ENCODE peak calls at places on chromosome 22, in five cellular contexts. One of them, this sample, is unnamed.

GRCh38 chr22:29206372-29207230 is 905 bp downstream of the EMID1 start:
- DNase-seq in anterior cingulate cortex: no peak
- DNase-seq in cardiac fibroblast: no peak
- DNase-seq in DMS153: no peak
- DNase-seq in EL: no peak
- DNase-seq in this sample: no peak

GRCh38 chr22:36921309-36922096 is 8.1 kb downstream of the CSF2RB start:
- DNase-seq in cardiac fibroblast: no peak
- DNase-seq in anterior cingulate cortex: no peak
- DNase-seq in EL: no peak
- DNase-seq in DMS153: no peak
- DNase-seq in this sample: no peak

GRCh38 chr22:46033256-46034200 is 56.6 kb upstream of the WNT7B start:
- DNase-seq in cardiac fibroblast: no peak
- DNase-seq in EL: peak; percentile 31
- DNase-seq in DMS153: no peak
- DNase-seq in anterior cingulate cortex: no peak
- DNase-seq in this sample: no peak

GRCh38 chr22:32632650-32633049 is 158.0 kb downstream of the FBXO7 start:
- DNase-seq in anterior cingulate cortex: no peak
- DNase-seq in DMS153: no peak
- DNase-seq in cardiac fibroblast: no peak
- DNase-seq in EL: no peak
- DNase-seq in this sample: no peak

GRCh38 chr22:32413715-32414114 is 1.7 kb upstream of the RTCB start:
- DNase-seq in DMS153: no peak
- DNase-seq in anterior cingulate cortex: no peak
- DNase-seq in EL: peak; percentile 21
- DNase-seq in cardiac fibroblast: peak; percentile 39
- DNase-seq in this sample: no peak

GRCh38 chr22:35335468-35335867 is 35.8 kb downstream of the TOM1 start:
- DNase-seq in EL: no peak
- DNase-seq in anterior cingulate cortex: no peak
- DNase-seq in DMS153: no peak
- DNase-seq in cardiac fibroblast: no peak
- DNase-seq in this sample: no peak

GRCh38 chr22:36731916-36732315 is 28.4 kb upstream of the CACNG2 start:
- DNase-seq in DMS153: no peak
- DNase-seq in EL: no peak
- DNase-seq in cardiac fibroblast: no peak
- DNase-seq in anterior cingulate cortex: no peak
- DNase-seq in this sample: no peak

GRCh38 chr22:45516923-45517675 is 14.4 kb downstream of the FBLN1 start:
- DNase-seq in EL: peak; percentile 63
- DNase-seq in cardiac fibroblast: peak; percentile 28
- DNase-seq in anterior cingulate cortex: no peak
- DNase-seq in DMS153: no peak
- DNase-seq in this sample: no peak

GRCh38 chr22:32723632-32724031 is 77.9 kb upstream of the TIMP3 start:
- DNase-seq in anterior cingulate cortex: no peak
- DNase-seq in DMS153: no peak
- DNase-seq in EL: peak; percentile 90
- DNase-seq in cardiac fibroblast: peak; percentile 73
- DNase-seq in this sample: peak; percentile 71

GRCh38 chr22:19800761-19801244 is 40.2 kb downstream of the TBX1 start:
- DNase-seq in EL: peak; percentile 49
- DNase-seq in cardiac fibroblast: peak; percentile 14
- DNase-seq in anterior cingulate cortex: no peak
- DNase-seq in DMS153: no peak
- DNase-seq in this sample: no peak

GRCh38 chr22:30276041-30276440 is 9.4 kb upstream of the OSM start:
- DNase-seq in EL: no peak
- DNase-seq in cardiac fibroblast: no peak
- DNase-seq in anterior cingulate cortex: no peak
- DNase-seq in DMS153: no peak
- DNase-seq in this sample: no peak

GRCh38 chr22:23281406-23282088 is 101.2 kb downstream of the BCR start:
- DNase-seq in DMS153: peak; percentile 43
- DNase-seq in cardiac fibroblast: peak; percentile 72
- DNase-seq in anterior cingulate cortex: peak; percentile 75
- DNase-seq in EL: peak; percentile 75
- DNase-seq in this sample: peak; percentile 77

GRCh38 chr22:17199131-17199731 is 20.0 kb downstream of the ADA2 start:
- DNase-seq in cardiac fibroblast: peak; percentile 49
- DNase-seq in EL: peak; percentile 72
- DNase-seq in anterior cingulate cortex: no peak
- DNase-seq in DMS153: peak; percentile 75
- DNase-seq in this sample: no peak

GRCh38 chr22:24683671-24684070 is 80.7 kb downstream of the GGT1 start:
- DNase-seq in cardiac fibroblast: peak; percentile 94
- DNase-seq in anterior cingulate cortex: no peak
- DNase-seq in DMS153: no peak
- DNase-seq in EL: peak; percentile 82
- DNase-seq in this sample: no peak

GRCh38 chr22:42752912-42753311 is 32.2 kb upstream of the A4GALT start:
- DNase-seq in anterior cingulate cortex: no peak
- DNase-seq in cardiac fibroblast: peak; percentile 39
- DNase-seq in DMS153: no peak
- DNase-seq in EL: no peak
- DNase-seq in this sample: no peak

GRCh38 chr22:17102297-17102667 is 17.5 kb downstream of the IL17RA start:
- DNase-seq in EL: no peak
- DNase-seq in DMS153: no peak
- DNase-seq in anterior cingulate cortex: no peak
- DNase-seq in cardiac fibroblast: peak; percentile 35
- DNase-seq in this sample: no peak

GRCh38 chr22:20199413-20199842 is 48.6 kb upstream of the CCDC188 start:
- DNase-seq in cardiac fibroblast: no peak
- DNase-seq in DMS153: no peak
- DNase-seq in EL: no peak
- DNase-seq in anterior cingulate cortex: no peak
- DNase-seq in this sample: no peak

GRCh38 chr22:21754523-21755128 is 19.0 kb upstream of the YPEL1 start:
- DNase-seq in cardiac fibroblast: peak; percentile 26
- DNase-seq in DMS153: no peak
- DNase-seq in anterior cingulate cortex: no peak
- DNase-seq in EL: no peak
- DNase-seq in this sample: peak; percentile 40

GRCh38 chr22:29315286-29316195 is at the start of gene RASL10A:
- DNase-seq in anterior cingulate cortex: no peak
- DNase-seq in DMS153: no peak
- DNase-seq in cardiac fibroblast: no peak
- DNase-seq in EL: no peak
- DNase-seq in this sample: peak; percentile 24

GRCh38 chr22:28994522-28994921 is 67.1 kb downstream of the C22orf31 start:
- DNase-seq in cardiac fibroblast: no peak
- DNase-seq in EL: no peak
- DNase-seq in DMS153: no peak
- DNase-seq in anterior cingulate cortex: no peak
- DNase-seq in this sample: no peak

GRCh38 chr22:19063581-19064353 is 58.4 kb downstream of the DGCR2 start:
- DNase-seq in cardiac fibroblast: no peak
- DNase-seq in DMS153: no peak
- DNase-seq in anterior cingulate cortex: no peak
- DNase-seq in EL: no peak
- DNase-seq in this sample: no peak

GRCh38 chr22:38033522-38034277 is 23.5 kb upstream of the PICK1 start:
- DNase-seq in anterior cingulate cortex: peak; percentile 76
- DNase-seq in EL: no peak
- DNase-seq in DMS153: no peak
- DNase-seq in cardiac fibroblast: no peak
- DNase-seq in this sample: no peak

GRCh38 chr22:44523981-44524759 is 26.1 kb upstream of the RTL6 start:
- DNase-seq in cardiac fibroblast: peak; percentile 97
- DNase-seq in EL: peak; percentile 93
- DNase-seq in anterior cingulate cortex: no peak
- DNase-seq in DMS153: no peak
- DNase-seq in this sample: peak; percentile 28